ENCODE peak calls at places on chromosomes 3 and 15, in six cellular contexts. G is stimulated activated CD4-positive, alpha-beta T cell treated with anti-CD3 and anti-CD28 coated beads, Interleukin-12 subunit alpha, Interleukin-12 subunit beta, amount 100 ng/mL, for 4 hours; L is T-helper 9 cell; P is H4; N is AG09309; E is RCC 7860. O is an unnamed sample.

GRCh38 chr3:45098315-45098714 is 47.9 kb downstream of the CDCP1 start:
- DNase-seq in P (no peak), L (no peak), E (no peak), N (no peak), G (no peak), O (no peak)

GRCh38 chr3:105385179-105385578 is 18.5 kb downstream of the ALCAM start:
- DNase-seq in G (no peak), L (no peak), E (no peak), N (no peak), P (no peak), O (no peak)

GRCh38 chr3:152583913-152584312 is 251.0 kb upstream of the P2RY1 start:
- DNase-seq in E (no peak), L (no peak), P (no peak), N (no peak), G (no peak), O (no peak)

GRCh38 chr3:119257654-119258410 is 17.2 kb upstream of the B4GALT4 start:
- DNase-seq in G (no peak), N (no peak), L (no peak), E (no peak), P (peak; percentile 64), O (peak; percentile 44)

GRCh38 chr3:82474140-82474539 is 712.7 kb upstream of the GBE1 start:
- DNase-seq in N (no peak), P (no peak), G (no peak), E (no peak), L (no peak), O (no peak)

GRCh38 chr15:72961326-72961725 is 90.9 kb upstream of the NEO1 start:
- DNase-seq in E (no peak), N (no peak), P (no peak), L (no peak), G (no peak), O (no peak)

GRCh38 chr3:67383379-67383778 is 271.0 kb downstream of the SUCLG2 start:
- DNase-seq in E (no peak), G (no peak), L (no peak), P (no peak), N (no peak), O (no peak)

GRCh38 chr3:193346259-193346658 is 32.3 kb downstream of the ATP13A5 start:
- DNase-seq in E (no peak), G (no peak), L (no peak), N (no peak), P (no peak), O (no peak)

GRCh38 chr3:64319391-64319790 is 94.1 kb upstream of the PRICKLE2 start:
- DNase-seq in G (no peak), E (no peak), L (no peak), P (no peak), N (no peak), O (no peak)

GRCh38 chr15:62756326-62756994 is 286.1 kb upstream of the TPM1 start:
- DNase-seq in L (no peak), G (no peak), P (no peak), N (no peak), E (no peak), O (peak; percentile 75)

GRCh38 chr15:52481915-52482314 is 46.8 kb downstream of the MYO5A start:
- DNase-seq in L (peak; percentile 32), E (peak; percentile 81), G (no peak), N (peak; percentile 50), P (peak; percentile 36), O (peak; percentile 47)

GRCh38 chr15:93986400-93986984 is 244.9 kb upstream of the MCTP2 start:
- DNase-seq in L (no peak), E (no peak), P (no peak), N (no peak), G (no peak), O (no peak)

GRCh38 chr3:165855581-165855980 is 18.4 kb upstream of the BCHE start:
- DNase-seq in G (no peak), N (no peak), E (no peak), P (peak; percentile 15), L (no peak), O (no peak)

GRCh38 chr3:59339818-59340217 is 290.0 kb upstream of the CFAP20DC start:
- DNase-seq in L (no peak), E (no peak), G (no peak), P (no peak), N (no peak), O (no peak)

GRCh38 chr15:44035781-44036699 is 159.0 kb downstream of the FRMD5 start:
- DNase-seq in E (no peak), G (no peak), P (no peak), L (no peak), N (no peak), O (no peak)

GRCh38 chr3:189848636-189849035 is 217.4 kb downstream of the TP63 start:
- DNase-seq in E (no peak), P (no peak), N (no peak), L (no peak), G (no peak), O (no peak)

GRCh38 chr3:58055309-58055708 is 47.1 kb downstream of the FLNB start:
- DNase-seq in L (no peak), P (no peak), N (no peak), G (no peak), E (no peak), O (no peak)

GRCh38 chr15:70427531-70428120 is 329.9 kb upstream of the TLE3 start:
- DNase-seq in E (no peak), N (no peak), L (no peak), P (no peak), G (no peak), O (no peak)

GRCh38 chr3:182650568-182651128 is 142.7 kb upstream of the ATP11B start:
- DNase-seq in N (no peak), G (no peak), P (no peak), L (no peak), E (no peak), O (no peak)

GRCh38 chr3:48989126-48989795 is 780 bp upstream of the P4HTM start:
- DNase-seq in N (no peak), P (no peak), L (no peak), G (no peak), E (no peak), O (no peak)

GRCh38 chr3:55127565-55127964 is 199.7 kb upstream of the LRTM1 start:
- DNase-seq in P (no peak), E (no peak), N (no peak), L (no peak), G (no peak), O (no peak)

GRCh38 chr15:69766156-69766555 is 313.5 kb downstream of the RPLP1 start:
- DNase-seq in E (no peak), N (no peak), G (no peak), P (no peak), L (no peak), O (no peak)